ENCODE peak calls at places on chromosomes 12 and 14, in nine cellular contexts. C is CD4-positive, alpha-beta memory T cell; T is PC-9; F is body of pancreas; N is heart right ventricle; I is left ventricle myocardium inferior; V is AG04450; A is lower lobe of right lung; L is ascending aorta. S is an unnamed sample.

GRCh38 chr14:23365353-23366162 is 586 bp upstream of the EFS start:
- DNase-seq in V (no peak), C (no peak), L (no peak), A (no peak), I (no peak), N (no peak), T (no peak), F (no peak), S (no peak)

GRCh38 chr12:70247653-70248199 is 4.5 kb downstream of the CNOT2 start:
- DNase-seq in N (no peak), V (no peak), C (no peak), F (no peak), T (no peak), A (no peak), L (no peak), I (no peak), S (no peak)

GRCh38 chr14:61537567-61538463 is 157.5 kb upstream of the HIF1A start:
- DNase-seq in V (no peak), F (peak; percentile 94), I (no peak), C (no peak), T (peak; percentile 100), A (no peak), N (no peak), L (peak; percentile 52), S (no peak)

GRCh38 chr14:74573421-74574091 is 38.5 kb downstream of the LTBP2 start:
- DNase-seq in F (no peak), L (no peak), A (peak; percentile 12), I (no peak), T (peak; percentile 77), V (no peak), C (no peak), N (no peak), S (no peak)

GRCh38 chr12:76085159-76085868 is 829 bp upstream of the NAP1L1 start:
- DNase-seq in C (peak; percentile 54), V (no peak), L (no peak), N (no peak), F (peak; percentile 7), I (no peak), T (no peak), A (no peak), S (no peak)

GRCh38 chr12:17372508-17372907 is 717.5 kb downstream of the RERGL start:
- DNase-seq in A (no peak), I (no peak), C (no peak), V (no peak), F (no peak), N (no peak), T (no peak), L (no peak), S (no peak)

GRCh38 chr12:46480724-46481123 is 108.2 kb upstream of the SLC38A2 start:
- DNase-seq in C (no peak), N (no peak), F (no peak), V (no peak), L (no peak), I (no peak), A (no peak), T (no peak), S (no peak)

GRCh38 chr14:69720912-69721311 is 46.0 kb upstream of the SRSF5 start:
- DNase-seq in C (no peak), I (no peak), N (no peak), V (no peak), T (no peak), L (peak; percentile 16), F (no peak), A (no peak), S (no peak)

GRCh38 chr12:128056299-128056885 is 210.6 kb upstream of the TMEM132C start:
- DNase-seq in F (no peak), A (no peak), C (no peak), L (no peak), N (no peak), T (no peak), I (no peak), V (no peak), S (no peak)

DNA sequence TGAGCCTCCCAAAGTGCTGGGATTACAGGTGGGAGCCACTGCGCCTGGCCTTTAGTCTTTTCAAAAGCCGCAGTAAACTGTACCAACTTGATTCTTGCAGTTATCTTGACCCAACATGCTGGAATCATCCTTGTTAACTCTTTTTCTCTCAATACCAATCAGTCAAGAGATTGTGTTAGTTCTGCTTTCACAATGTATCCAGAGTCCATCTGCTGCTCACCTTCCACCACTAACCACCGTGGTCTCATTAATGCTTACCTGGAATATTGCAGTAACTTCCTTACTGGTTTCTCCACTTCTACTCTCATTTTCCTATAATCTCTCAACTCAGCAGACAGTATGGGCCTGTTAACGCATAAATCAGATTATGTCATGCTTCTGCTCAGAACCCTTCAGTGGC is 62.2 kb downstream of the VEZT start:
- DNase-seq in C (no peak), F (no peak), L (no peak), V (no peak), A (no peak), I (no peak), T (no peak), N (no peak), S (no peak)
- H3K27me3 ChIP-seq in C (no peaks in the 10 kb centered on the region), F (no peaks in the 10 kb centered on the region), L (no peaks in the 10 kb centered on the region), V (no peaks in the 10 kb centered on the region), A (no peaks in the 10 kb centered on the region), I (no peaks in the 10 kb centered on the region), T (no peaks in the 10 kb centered on the region), N (no peaks in the 10 kb centered on the region), S (no peaks in the 10 kb centered on the region)

GRCh38 chr12:4120316-4120920 is 153.1 kb upstream of the CCND2 start:
- DNase-seq in I (no peak), F (no peak), C (no peak), N (no peak), L (peak; percentile 8), V (no peak), A (no peak), T (no peak), S (no peak)
- H3K27me3 ChIP-seq in I (peaks cover 24% of the 10 kb centered on the region), F (no peaks in the 10 kb centered on the region), C (no peaks in the 10 kb centered on the region), N (peaks cover 36% of the 10 kb centered on the region), L (no peaks in the 10 kb centered on the region), V (peaks cover 2% of the 10 kb centered on the region), A (peaks cover 9% of the 10 kb centered on the region), T (peaks cover 85% of the 10 kb centered on the region), S (no peaks in the 10 kb centered on the region)

GRCh38 chr14:37602605-37603453 is 7.4 kb downstream of the TTC6 start:
- DNase-seq in F (no peak), I (no peak), C (no peak), A (no peak), L (no peak), N (no peak), V (no peak), T (no peak), S (no peak)

GRCh38 chr14:37601849-37602248 is 6.4 kb downstream of the TTC6 start:
- DNase-seq in A (no peak), L (no peak), V (no peak), C (no peak), T (no peak), F (no peak), N (no peak), I (no peak), S (no peak)

GRCh38 chr14:37599527-37600368 is 4.3 kb downstream of the TTC6 start:
- DNase-seq in T (no peak), A (peak; percentile 46), L (no peak), V (no peak), I (no peak), C (no peak), N (no peak), F (no peak), S (no peak)

GRCh38 chr14:37598973-37599526 is 3.6 kb downstream of the TTC6 start:
- DNase-seq in N (no peak), C (no peak), V (no peak), A (no peak), T (no peak), I (no peak), F (no peak), L (no peak), S (no peak)

DNA sequence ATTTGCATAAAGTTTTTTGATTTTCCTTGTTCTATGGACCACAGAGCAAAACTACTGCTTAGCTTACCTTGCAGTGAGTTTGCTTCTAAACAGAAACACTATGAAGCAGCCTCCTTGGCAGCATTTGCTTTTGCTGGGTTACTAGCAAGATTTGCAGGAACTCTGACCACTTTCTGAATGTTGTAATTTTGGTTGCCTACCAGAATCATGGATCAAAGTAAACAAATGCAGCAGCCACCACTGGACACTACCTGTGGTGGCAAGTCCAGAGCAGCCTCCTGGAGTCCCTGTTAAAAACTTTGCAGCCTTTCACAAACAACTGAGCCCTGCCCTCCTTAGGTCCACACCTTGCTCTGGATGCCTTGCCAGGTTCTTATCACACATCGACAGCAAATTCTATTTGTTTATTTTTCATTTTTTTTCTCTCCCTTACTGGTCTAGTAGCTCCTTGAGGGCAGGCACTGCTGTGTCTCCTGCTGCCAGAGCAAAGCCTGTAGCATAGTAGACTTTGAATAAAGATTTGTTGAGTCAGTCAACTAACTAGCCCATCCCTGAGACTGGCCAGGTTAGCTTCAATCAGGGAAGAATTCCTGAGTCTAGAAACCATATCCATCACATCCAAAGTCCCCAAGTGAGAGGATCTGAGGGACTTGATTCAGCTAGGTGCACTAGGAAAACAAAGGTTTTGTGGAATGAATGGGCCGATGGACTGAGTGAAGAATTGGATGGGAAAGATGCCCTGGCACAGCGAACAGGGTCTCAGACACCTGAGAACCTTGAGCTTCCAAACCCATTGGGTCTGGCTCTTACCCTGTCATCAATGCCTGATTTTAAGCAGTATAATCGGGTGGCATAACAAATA is 5.7 kb downstream of the TTC6 start:
- DNase-seq in N (no peak), V (no peak), T (no peak), F (no peak), C (no peak), A (no peak), L (no peak), I (no peak), S (no peak)
- H3K27me3 ChIP-seq in N (peaks cover 100% of the 10 kb centered on the region), V (peaks cover 96% of the 10 kb centered on the region), T (no peaks in the 10 kb centered on the region), F (peaks cover 61% of the 10 kb centered on the region), C (peaks cover 54% of the 10 kb centered on the region), A (peaks cover 81% of the 10 kb centered on the region), L (peaks cover 37% of the 10 kb centered on the region), I (peaks cover 100% of the 10 kb centered on the region), S (peaks cover 84% of the 10 kb centered on the region)

GRCh38 chr12:81811778-81812125 is 52.6 kb upstream of the PPFIA2 start:
- DNase-seq in L (no peak), C (no peak), N (no peak), I (no peak), V (no peak), F (no peak), T (no peak), A (no peak), S (no peak)

GRCh38 chr12:81809829-81810595 is 50.9 kb upstream of the PPFIA2 start:
- DNase-seq in V (no peak), L (no peak), C (no peak), A (no peak), N (no peak), I (no peak), F (no peak), T (no peak), S (no peak)

GRCh38 chr12:81811066-81811777 is 52.1 kb upstream of the PPFIA2 start:
- DNase-seq in C (no peak), I (no peak), F (peak; percentile 7), N (no peak), T (no peak), V (no peak), L (peak; percentile 69), A (no peak), S (no peak)

DNA sequence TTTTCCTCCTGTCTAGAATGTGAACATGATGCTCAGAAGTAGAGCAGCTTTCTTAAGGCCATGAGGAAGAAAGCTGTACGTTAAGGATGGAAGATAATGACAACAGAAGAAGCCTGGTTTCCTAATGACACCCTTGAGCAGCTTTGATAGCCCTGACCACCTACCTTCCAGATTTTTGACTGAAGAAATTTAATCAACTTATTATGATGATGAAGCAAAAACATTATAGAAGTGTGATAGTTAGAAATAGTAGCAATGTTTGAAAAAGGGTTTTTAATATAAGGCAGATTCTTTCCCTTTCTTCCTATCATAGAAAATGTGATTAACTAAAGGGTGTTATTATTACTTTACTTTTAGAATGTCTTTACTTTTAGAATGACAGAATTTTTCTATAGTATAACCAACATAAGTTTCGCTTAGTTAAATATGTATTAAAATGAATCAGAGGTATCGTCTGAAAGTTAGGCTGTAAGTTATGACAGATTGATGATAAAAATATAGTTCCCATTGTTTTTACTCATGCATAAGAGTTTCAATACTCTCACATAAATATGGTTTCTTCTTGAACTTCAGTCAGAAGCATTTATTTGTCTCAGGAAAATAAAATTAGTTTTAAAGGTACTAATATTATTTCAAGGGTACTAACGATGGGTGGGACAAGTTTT is 50.1 kb upstream of the PPFIA2 start:
- DNase-seq in V (no peak), A (no peak), T (no peak), C (no peak), F (no peak), I (no peak), L (no peak), N (no peak), S (no peak)
- H3K27me3 ChIP-seq in V (no peaks in the 10 kb centered on the region), A (no peaks in the 10 kb centered on the region), T (no peaks in the 10 kb centered on the region), C (no peaks in the 10 kb centered on the region), F (no peaks in the 10 kb centered on the region), I (no peaks in the 10 kb centered on the region), L (no peaks in the 10 kb centered on the region), N (peaks cover 17% of the 10 kb centered on the region), S (no peaks in the 10 kb centered on the region)